ENCODE peak calls at places on chromosomes 2 and 18, in nine cellular contexts. N is pancreas, R is stomach, X is AG04450, V is endothelial cell, C is fibroblast of mammary gland, H is brain microvascular endothelial cell, E is astrocyte of the spinal cord, O is HFFc6. Z is an unnamed sample.

GRCh38 chr18:63317982-63318881 is 1.3 kb downstream of the BCL2 start:
- DNase-seq in N (peak), R (peak), X (no peak), V (peak), C (no peak), H (no peak), E (no peak), O (no peak), Z (no peak)

GRCh38 chr18:48022531-48023330 is 92.3 kb upstream of the SMAD2 start:
- DNase-seq in N (no peak), R (no peak), X (no peak), V (peak), C (peak), H (peak), E (peak), O (peak), Z (no peak)

GRCh38 chr18:6857305-6857704 is 127.8 kb downstream of the ARHGAP28 start:
- DNase-seq in N (no peak), R (no peak), X (peak), V (no peak), C (no peak), H (peak), E (no peak), O (no peak), Z (no peak)

GRCh38 chr2:75466708-75467311 is 93.9 kb downstream of the EVA1A start:
- DNase-seq in N (peak), R (peak), X (no peak), V (peak), C (peak), H (peak), E (peak), O (peak), Z (no peak)

GRCh38 chr2:29105375-29105774 is 9.8 kb upstream of the CLIP4 start:
- DNase-seq in N (no peak), R (no peak), X (no peak), V (no peak), C (no peak), H (no peak), E (no peak), O (no peak), Z (no peak)

GRCh38 chr18:70578480-70578879 is 289.6 kb downstream of the SOCS6 start:
- DNase-seq in N (no peak), R (no peak), X (no peak), V (no peak), C (no peak), H (no peak), E (no peak), O (no peak), Z (no peak)

GRCh38 chr2:42513252-42513918 is 19.6 kb upstream of the KCNG3 start:
- DNase-seq in N (peak), R (peak), X (peak), V (peak), C (peak), H (peak), E (peak), O (peak), Z (no peak)

GRCh38 chr2:43224571-43225092 is 1.8 kb downstream of the ZFP36L2 start:
- DNase-seq in N (peak), R (no peak), X (no peak), V (peak), C (no peak), H (peak), E (no peak), O (no peak), Z (peak)

GRCh38 chr2:10522726-10523405 is 74.7 kb upstream of the ODC1 start:
- DNase-seq in N (no peak), R (no peak), X (no peak), V (no peak), C (no peak), H (no peak), E (no peak), O (no peak), Z (no peak)

GRCh38 chr2:1882471-1882870 is 138.2 kb upstream of the PXDN start:
- DNase-seq in N (no peak), R (no peak), X (no peak), V (no peak), C (no peak), H (no peak), E (no peak), O (no peak), Z (no peak)

GRCh38 chr2:11669454-11670291 is at the start of gene NTSR2:
- DNase-seq in N (peak), R (peak), X (no peak), V (peak), C (peak), H (peak), E (peak), O (no peak), Z (no peak)
- TF ChIP-seq CTCF in N (no peak), R (no peak), X (no peak), V (no peak), C (no peak), H (no peak), E (no peak), O (no peak), Z (peak)

GRCh38 chr2:196449083-196449482 is 190.4 kb upstream of the CCDC150 start:
- DNase-seq in N (no peak), R (no peak), X (no peak), V (no peak), C (no peak), H (no peak), E (no peak), O (no peak), Z (no peak)

GRCh38 chr2:196452758-196453157 is 186.8 kb upstream of the CCDC150 start:
- DNase-seq in N (no peak), R (no peak), X (no peak), V (no peak), C (no peak), H (no peak), E (no peak), O (no peak), Z (no peak)

GRCh38 chr2:196454492-196454891 is 185.0 kb upstream of the CCDC150 start:
- DNase-seq in N (no peak), R (no peak), X (no peak), V (no peak), C (no peak), H (no peak), E (no peak), O (no peak), Z (no peak)

GRCh38 chr2:196448680-196449079 is 190.8 kb upstream of the CCDC150 start:
- DNase-seq in N (no peak), R (no peak), X (no peak), V (no peak), C (no peak), H (no peak), E (no peak), O (no peak), Z (no peak)

DNA sequence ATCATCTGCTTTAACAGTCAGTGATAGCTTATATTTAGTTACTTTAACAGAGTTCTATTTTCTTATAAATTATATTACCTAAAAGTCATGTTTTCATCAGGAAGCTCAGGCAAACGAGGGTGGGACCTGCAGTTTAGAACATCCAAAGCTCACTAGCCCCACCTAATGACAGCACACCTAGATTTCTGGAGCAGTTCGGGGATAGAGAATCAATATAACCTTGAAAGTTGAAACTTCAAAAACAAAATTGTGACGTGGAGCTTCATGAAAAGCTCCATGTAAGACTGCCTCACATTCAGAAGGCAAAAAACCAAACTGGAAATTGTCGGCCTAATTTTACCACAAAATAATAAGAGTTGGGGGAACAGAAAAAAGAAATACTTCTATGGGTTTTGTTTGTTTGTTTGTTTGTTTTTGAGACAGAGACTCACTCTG is 185.9 kb upstream of the CCDC150 start:
- DNase-seq in N (peak), R (no peak), X (peak), V (peak), C (peak), H (peak), E (peak), O (peak), Z (no peak)
- TF ChIP-seq CTCF in N (peak), R (no peak), X (peak), V (peak), C (peak), H (peak), E (peak), O (peak), Z (peak)

DNA sequence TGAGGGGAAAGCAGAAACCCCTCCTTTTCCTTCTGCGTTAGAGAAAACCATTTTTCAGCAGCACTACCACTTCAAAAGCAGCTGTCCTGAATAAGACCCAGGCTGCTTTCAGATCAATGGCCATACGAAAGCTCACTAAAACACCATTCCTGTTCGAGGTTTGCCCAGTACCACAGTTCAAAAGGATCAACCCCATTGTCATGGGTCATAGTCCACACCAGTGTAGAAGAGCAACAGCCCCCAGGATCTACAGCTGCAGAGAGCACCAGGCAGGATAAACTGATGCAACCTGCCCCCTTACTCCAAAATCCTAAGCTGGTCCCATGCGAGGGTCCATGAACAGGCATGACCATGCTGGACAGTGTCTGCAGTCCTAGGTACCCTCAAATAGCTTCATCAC is 199.4 kb downstream of the AFF3 start:
- DNase-seq in N (no peak), R (no peak), X (no peak), V (no peak), C (no peak), H (no peak), E (no peak), O (no peak), Z (no peak)
- TF ChIP-seq CTCF in N (no peak), R (no peak), X (no peak), V (no peak), C (no peak), H (no peak), E (no peak), O (no peak), Z (no peak)

DNA sequence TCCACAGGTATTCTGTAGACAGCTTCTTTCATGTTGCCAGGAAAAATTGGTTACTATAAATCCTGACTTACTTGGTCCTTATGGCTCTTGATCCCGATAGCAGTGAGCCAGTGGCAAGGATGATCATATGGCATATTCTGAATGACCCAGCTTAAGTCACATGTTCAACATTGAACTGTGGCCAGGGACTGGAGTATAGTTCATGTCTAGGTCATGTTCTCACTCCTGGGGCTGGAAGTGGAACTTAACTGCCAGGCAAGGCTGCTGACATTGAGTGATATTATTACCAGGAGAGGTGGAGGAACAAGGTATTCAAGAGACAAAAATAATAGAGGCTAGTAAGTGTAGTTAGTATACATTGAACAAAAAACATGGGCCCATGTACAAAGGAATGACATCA is 26.2 kb downstream of the R3HDM1 start:
- DNase-seq in N (no peak), R (no peak), X (no peak), V (no peak), C (peak), H (peak), E (no peak), O (no peak), Z (no peak)
- TF ChIP-seq CTCF in N (no peak), R (no peak), X (no peak), V (no peak), C (no peak), H (no peak), E (no peak), O (no peak), Z (no peak)

GRCh38 chr2:24870891-24871705 is 48.9 kb downstream of the ADCY3 start:
- DNase-seq in N (no peak), R (no peak), X (no peak), V (no peak), C (no peak), H (peak), E (no peak), O (no peak), Z (no peak)

GRCh38 chr2:24873619-24874018 is 46.4 kb downstream of the ADCY3 start:
- DNase-seq in N (no peak), R (no peak), X (no peak), V (no peak), C (peak), H (no peak), E (no peak), O (no peak), Z (no peak)

GRCh38 chr2:24872344-24873115 is 47.5 kb downstream of the ADCY3 start:
- DNase-seq in N (no peak), R (no peak), X (no peak), V (no peak), C (no peak), H (no peak), E (no peak), O (no peak), Z (no peak)

GRCh38 chr2:24871852-24872323 is 48.1 kb downstream of the ADCY3 start:
- DNase-seq in N (no peak), R (no peak), X (no peak), V (no peak), C (no peak), H (peak), E (peak), O (no peak), Z (no peak)

GRCh38 chr2:24870440-24870839 is 49.6 kb downstream of the ADCY3 start:
- DNase-seq in N (no peak), R (no peak), X (no peak), V (no peak), C (no peak), H (no peak), E (no peak), O (no peak), Z (no peak)
- TF ChIP-seq CTCF in N (no peak), R (no peak), X (no peak), V (no peak), C (no peak), H (no peak), E (no peak), O (no peak), Z (no peak)

DNA sequence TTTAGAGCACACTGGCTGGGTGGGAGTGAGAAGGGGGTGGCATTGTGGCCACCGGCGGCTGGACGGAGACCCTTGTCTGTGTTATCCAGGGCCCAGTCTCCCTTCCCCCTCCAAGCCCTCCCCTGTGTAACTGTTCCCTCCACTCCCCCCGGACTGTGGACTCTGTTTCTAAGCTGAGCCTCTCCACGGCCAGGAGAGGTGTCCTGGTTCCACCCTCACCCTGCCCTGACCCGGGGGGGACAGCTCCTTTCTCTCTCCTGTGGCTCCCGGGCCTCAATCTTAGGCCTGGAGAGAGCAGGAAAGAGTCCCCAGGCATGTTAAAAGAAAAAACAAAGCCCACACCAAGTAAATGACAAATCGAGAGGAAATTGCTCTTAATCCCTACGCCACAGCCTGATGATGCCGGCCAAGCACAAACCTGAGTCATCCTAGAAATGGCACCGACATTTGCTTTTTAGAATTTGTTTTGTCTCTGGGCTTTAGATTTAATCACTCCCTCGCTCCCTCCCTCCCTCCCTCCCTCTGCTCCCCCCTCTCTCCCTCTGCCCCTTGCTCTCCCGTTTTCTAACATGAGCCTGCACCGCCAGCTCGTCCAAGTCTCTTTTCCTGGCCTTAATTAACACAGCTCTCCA is 231.0 kb downstream of the CELF4 start:
- DNase-seq in N (no peak), R (no peak), X (no peak), V (no peak), C (peak), H (peak), E (peak), O (peak), Z (no peak)
- TF ChIP-seq CTCF in N (no peak), R (no peak), X (no peak), V (no peak), C (no peak), H (no peak), E (no peak), O (no peak), Z (no peak)